ENCODE peak calls at places on chromosome 17, in seven cellular contexts. C is breast epithelium; Z is left lung; F is adrenal gland; E is tibial nerve; U is left ventricle myocardium inferior; S is CD4-positive, CD25-positive, alpha-beta regulatory T cell. K is an unnamed sample. For H3K9me3 and H3K4me1, the result is how much of the 10 kb centered on the place peaks cover.

GRCh38 chr17:54239291-54239690 is 416.6 kb downstream of the KIF2B start:
- DNase-seq in C (no peak), Z (no peak), F (no peak), E (no peak), U (no peak), S (no peak), K (no peak)

GRCh38 chr17:4354862-4355514 is 11.5 kb downstream of the UBE2G1 start:
- DNase-seq in C (peak), Z (no peak), F (no peak), E (no peak), U (no peak), S (no peak), K (no peak)

GRCh38 chr17:72560303-72561247 is 439.8 kb downstream of the SOX9 start:
- DNase-seq in C (no peak), Z (peak), F (no peak), E (no peak), U (no peak), S (peak), K (peak)

GRCh38 chr17:81068411-81068810 is 33.5 kb downstream of the BAIAP2 start:
- DNase-seq in C (no peak), Z (no peak), F (no peak), E (no peak), U (no peak), S (no peak), K (no peak)

GRCh38 chr17:34579017-34579946 is at the start of gene TMEM132E:
- DNase-seq in C (peak), Z (no peak), F (peak), E (peak), U (peak), S (no peak), K (peak)

GRCh38 chr17:27506348-27507218 is 50.3 kb downstream of the KSR1 start:
- DNase-seq in C (no peak), Z (peak), F (no peak), E (no peak), U (no peak), S (no peak), K (no peak)

GRCh38 chr17:64120159-64120558 is 9.8 kb downstream of the ERN1 start:
- DNase-seq in C (no peak), Z (no peak), F (no peak), E (no peak), U (no peak), S (no peak), K (no peak)

GRCh38 chr17:6462692-6463091 is 18.4 kb downstream of the PIMREG start:
- DNase-seq in C (no peak), Z (no peak), F (no peak), E (no peak), U (no peak), S (no peak), K (no peak)

GRCh38 chr17:71441098-71441497 is 679.7 kb upstream of the SOX9 start:
- DNase-seq in C (no peak), Z (no peak), F (no peak), E (no peak), U (no peak), S (no peak), K (no peak)

GRCh38 chr17:81579821-81580321 is 27.7 kb upstream of the FAAP100 start:
- DNase-seq in C (no peak), Z (no peak), F (no peak), E (no peak), U (no peak), S (no peak), K (no peak)

GRCh38 chr17:67836205-67836987 is 11.1 kb downstream of the BPTF start:
- DNase-seq in C (no peak), Z (no peak), F (no peak), E (no peak), U (no peak), S (no peak), K (no peak)

GRCh38 chr17:3722716-3723115 is 987 bp upstream of the HASPIN start:
- DNase-seq in C (no peak), Z (no peak), F (no peak), E (no peak), U (no peak), S (no peak), K (no peak)

GRCh38 chr17:73191443-73192218 is 1.2 kb upstream of the COG1 start:
- DNase-seq in C (peak), Z (no peak), F (peak), E (peak), U (peak), S (peak), K (no peak)

GRCh38 chr17:80106751-80107150 is 5.4 kb downstream of the GAA start:
- DNase-seq in C (no peak), Z (no peak), F (no peak), E (no peak), U (no peak), S (no peak), K (peak)

GRCh38 chr17:4934173-4934979 is 2.3 kb downstream of the GP1BA start:
- DNase-seq in C (peak), Z (peak), F (no peak), E (no peak), U (no peak), S (no peak), K (peak)

GRCh38 chr17:57927048-57927723 is 28.0 kb downstream of the CUEDC1 start:
- DNase-seq in C (peak), Z (no peak), F (no peak), E (no peak), U (peak), S (no peak), K (no peak)

GRCh38 chr17:51371732-51372151 is 111.4 kb downstream of the UTP18 start:
- DNase-seq in C (no peak), Z (peak), F (peak), E (peak), U (no peak), S (peak), K (peak)

GRCh38 chr17:8855477-8856204 is 11.8 kb downstream of the PIK3R6 start:
- DNase-seq in C (no peak), Z (no peak), F (no peak), E (no peak), U (no peak), S (no peak), K (no peak)

GRCh38 chr17:64614266-64615011 is 47.7 kb downstream of the SMURF2 start:
- DNase-seq in C (no peak), Z (no peak), F (no peak), E (no peak), U (no peak), S (no peak), K (no peak)

GRCh38 chr17:51540151-51540550 is 279.8 kb downstream of the UTP18 start:
- DNase-seq in C (no peak), Z (no peak), F (no peak), E (no peak), U (no peak), S (no peak), K (no peak)

GRCh38 chr17:5826384-5826783 is 242.1 kb upstream of the NLRP1 start:
- DNase-seq in C (no peak), Z (no peak), F (no peak), E (no peak), U (no peak), S (no peak), K (no peak)

GRCh38 chr17:35841505-35841904 is 27.2 kb downstream of the HEATR9 start:
- DNase-seq in C (no peak), Z (no peak), F (no peak), E (no peak), U (no peak), S (no peak), K (no peak)

GRCh38 chr17:50833396-50834125 is 1.8 kb upstream of the WFIKKN2 start:
- DNase-seq in C (no peak), Z (no peak), F (no peak), E (no peak), U (no peak), S (no peak), K (no peak)

GRCh38 chr17:6478486-6478885 is 34.2 kb downstream of the PIMREG start:
- DNase-seq in C (no peak), Z (no peak), F (no peak), E (no peak), U (no peak), S (no peak), K (no peak)

GRCh38 chr17:9566067-9566466 is 9.6 kb downstream of the STX8 start:
- DNase-seq in C (no peak), Z (no peak), F (no peak), E (no peak), U (no peak), S (no peak), K (no peak)

GRCh38 chr17:15398736-15399331 is 57.4 kb upstream of the TEKT3 start:
- DNase-seq in C (peak), Z (no peak), F (peak), E (no peak), U (no peak), S (no peak), K (no peak)

GRCh38 chr17:58615768-58616659 is 75.8 kb downstream of the TEX14 start:
- DNase-seq in C (no peak), Z (no peak), F (no peak), E (no peak), U (no peak), S (no peak), K (no peak)

GRCh38 chr17:47733047-47733413 is at the start of gene TBX21:
- DNase-seq in C (peak), Z (peak), F (peak), E (no peak), U (peak), S (peak), K (peak)

GRCh38 chr17:57257911-57258885 is 1.9 kb downstream of the MSI2 start:
- DNase-seq in C (no peak), Z (no peak), F (no peak), E (no peak), U (no peak), S (no peak), K (peak)

GRCh38 chr17:1455291-1455747 is 713 bp downstream of the CRK start:
- DNase-seq in C (peak), Z (peak), F (peak), E (peak), U (peak), S (peak), K (peak)

GRCh38 chr17:27804113-27804512 is 3.8 kb upstream of the NOS2 start:
- DNase-seq in C (no peak), Z (no peak), F (no peak), E (no peak), U (no peak), S (no peak), K (no peak)

GRCh38 chr17:17297217-17297616 is 6.0 kb upstream of the NT5M start:
- DNase-seq in C (no peak), Z (no peak), F (no peak), E (no peak), U (no peak), S (no peak), K (no peak)

GRCh38 chr17:81380117-81380516 is 15.1 kb upstream of the BAHCC1 start:
- DNase-seq in C (no peak), Z (no peak), F (no peak), E (no peak), U (no peak), S (no peak), K (no peak)

GRCh38 chr17:55264640-55265298 is at the start of gene HLF:
- DNase-seq in C (peak), Z (peak), F (peak), E (peak), U (peak), S (peak), K (peak)

GRCh38 chr17:68601565-68602266 is 549 bp upstream of the FAM20A start:
- DNase-seq in C (no peak), Z (no peak), F (no peak), E (no peak), U (no peak), S (no peak), K (no peak)

GRCh38 chr17:35460354-35460851 is 11.8 kb upstream of the SLFN13 start:
- DNase-seq in C (peak), Z (peak), F (no peak), E (no peak), U (peak), S (peak), K (peak)

GRCh38 chr17:6696906-6697305 is 16.3 kb downstream of the SLC13A5 start:
- DNase-seq in C (no peak), Z (no peak), F (no peak), E (no peak), U (no peak), S (no peak), K (no peak)

GRCh38 chr17:27603446-27603820 is 27.6 kb upstream of the LGALS9 start:
- DNase-seq in C (no peak), Z (no peak), F (no peak), E (no peak), U (no peak), S (no peak), K (no peak)

GRCh38 chr17:22461460-22462145 is 769.3 kb downstream of the KCNJ18 start:
- DNase-seq in C (no peak), Z (no peak), F (no peak), E (no peak), U (no peak), S (no peak), K (no peak)
- H3K9me3 ChIP-seq in C (under half), Z (under half), F (under half), E (under half), U (under half), S (under half), K (half or more)

GRCh38 chr17:76076765-76077581 is 2.0 kb upstream of the ZACN start:
- DNase-seq in C (no peak), Z (no peak), F (no peak), E (no peak), U (no peak), S (peak), K (no peak)
- H3K4me3 ChIP-seq in C (no peak), Z (no peak), F (no peak), E (no peak), U (peak), S (no peak), K (no peak)

GRCh38 chr17:42018339-42018738 is 1.1 kb upstream of the DNAJC7 start:
- DNase-seq in C (no peak), Z (no peak), F (no peak), E (no peak), U (no peak), S (no peak), K (no peak)

GRCh38 chr17:42016952-42017865 is at the start of gene DNAJC7:
- DNase-seq in C (peak), Z (peak), F (peak), E (peak), U (peak), S (peak), K (peak)

GRCh38 chr17:42017866-42018200 is 594 bp upstream of the DNAJC7 start:
- DNase-seq in C (no peak), Z (no peak), F (no peak), E (no peak), U (no peak), S (no peak), K (peak)

GRCh38 chr17:42019509-42020404 is at the start of gene NKIRAS2:
- DNase-seq in C (peak), Z (peak), F (peak), E (peak), U (peak), S (peak), K (peak)

DNA sequence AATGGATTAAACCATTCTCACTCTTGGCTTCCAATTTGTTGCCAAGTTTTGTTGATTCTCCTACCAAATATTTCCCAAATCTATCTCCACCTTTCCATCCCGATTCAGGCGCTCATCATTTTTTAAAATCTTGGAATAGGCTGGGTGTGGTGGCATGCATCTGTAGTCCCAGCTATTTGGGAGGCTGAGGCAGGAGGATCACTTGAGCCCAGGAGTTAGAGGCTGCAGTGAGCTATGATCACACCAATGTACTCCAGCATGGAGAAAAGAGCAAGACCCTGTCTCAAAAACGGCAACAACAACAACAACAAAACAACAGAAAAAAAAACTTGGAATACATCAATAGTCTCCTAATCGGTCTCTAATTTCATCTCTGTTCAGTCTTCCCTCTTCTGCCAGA is 902 bp upstream of the NKIRAS2 start:
- DNase-seq in C (no peak), Z (no peak), F (no peak), E (no peak), U (no peak), S (no peak), K (no peak)
- H3K4me1 ChIP-seq in C (under half), Z (under half), F (under half), E (under half), U (half or more), S (under half), K (under half)

GRCh38 chr17:22505660-22506059 is 813.3 kb downstream of the KCNJ18 start:
- DNase-seq in C (no peak), Z (no peak), F (no peak), E (no peak), U (no peak), S (no peak), K (no peak)

GRCh38 chr17:22506861-22507260 is 814.5 kb downstream of the KCNJ18 start:
- DNase-seq in C (no peak), Z (no peak), F (no peak), E (no peak), U (no peak), S (no peak), K (no peak)

GRCh38 chr17:22510504-22510903 is 818.2 kb downstream of the KCNJ18 start:
- DNase-seq in C (no peak), Z (no peak), F (no peak), E (no peak), U (no peak), S (no peak), K (no peak)

GRCh38 chr17:22506231-22506630 is 813.9 kb downstream of the KCNJ18 start:
- DNase-seq in C (no peak), Z (no peak), F (no peak), E (no peak), U (no peak), S (no peak), K (no peak)

DNA sequence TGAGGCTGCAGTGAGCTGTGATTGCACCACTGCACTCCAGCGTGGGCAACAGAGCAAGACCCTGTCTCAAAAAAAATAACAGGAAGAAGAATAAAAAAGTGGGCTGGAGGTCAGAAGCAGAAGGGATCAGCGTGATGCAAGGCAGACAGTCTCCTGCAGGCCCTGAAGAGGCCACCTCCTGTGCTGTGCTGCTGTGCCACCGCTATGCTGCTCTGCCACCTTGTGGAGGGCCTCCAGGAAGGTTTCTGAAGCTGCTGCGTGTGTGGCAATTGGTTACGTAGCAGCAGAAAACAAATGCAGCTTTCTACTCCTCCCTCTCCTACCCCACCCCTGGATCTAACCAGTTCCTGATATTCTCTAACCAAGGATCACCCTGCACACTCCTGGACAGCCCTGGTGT is 815.5 kb downstream of the KCNJ18 start:
- DNase-seq in C (no peak), Z (no peak), F (no peak), E (no peak), U (no peak), S (no peak), K (no peak)
- H3K9me3 ChIP-seq in C (under half), Z (under half), F (under half), E (under half), U (under half), S (under half), K (half or more)

GRCh38 chr17:20120835-20121234 is 111.7 kb downstream of the SPECC1 start:
- DNase-seq in C (no peak), Z (no peak), F (no peak), E (no peak), U (no peak), S (no peak), K (peak)
- H3K4me3 ChIP-seq in C (no peak), Z (no peak), F (no peak), E (no peak), U (no peak), S (no peak), K (no peak)

DNA sequence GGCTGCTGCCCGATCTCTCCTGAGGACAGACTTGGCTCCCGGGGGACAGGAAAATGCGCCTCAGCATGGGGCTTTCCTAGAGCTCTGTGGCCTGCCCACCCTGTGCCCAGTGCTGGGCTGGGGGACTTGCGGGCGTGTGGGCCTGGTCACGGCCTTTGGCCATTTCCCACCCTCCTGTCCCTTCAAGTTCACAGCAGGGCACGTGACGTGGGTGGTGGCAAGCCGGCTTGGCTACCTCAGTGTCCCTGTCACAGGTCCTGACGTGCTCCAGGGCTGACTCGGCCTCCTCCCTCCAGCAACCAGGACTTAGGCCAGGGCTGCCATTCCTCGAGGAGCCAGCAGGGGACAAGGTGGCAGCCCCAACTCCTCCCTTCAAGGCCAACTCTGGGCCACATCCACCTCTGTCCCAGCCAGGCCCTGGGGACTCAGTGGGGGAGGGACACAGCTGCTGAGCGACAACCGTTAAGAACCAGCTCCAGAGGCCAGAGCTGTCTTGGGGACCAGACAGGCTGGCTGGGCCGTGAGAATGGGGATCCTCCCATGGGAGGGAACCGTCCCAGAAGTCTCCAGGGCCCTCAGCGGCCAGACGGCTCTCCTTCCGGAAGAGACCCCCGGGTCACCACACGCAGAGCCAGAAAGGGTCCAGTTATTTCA is 981 bp upstream of the UNC13D start:
- DNase-seq in C (peak), Z (peak), F (peak), E (peak), U (peak), S (peak), K (peak)
- H3K4me1 ChIP-seq in C (under half), Z (under half), F (half or more), E (under half), U (half or more), S (under half), K (under half)

DNA sequence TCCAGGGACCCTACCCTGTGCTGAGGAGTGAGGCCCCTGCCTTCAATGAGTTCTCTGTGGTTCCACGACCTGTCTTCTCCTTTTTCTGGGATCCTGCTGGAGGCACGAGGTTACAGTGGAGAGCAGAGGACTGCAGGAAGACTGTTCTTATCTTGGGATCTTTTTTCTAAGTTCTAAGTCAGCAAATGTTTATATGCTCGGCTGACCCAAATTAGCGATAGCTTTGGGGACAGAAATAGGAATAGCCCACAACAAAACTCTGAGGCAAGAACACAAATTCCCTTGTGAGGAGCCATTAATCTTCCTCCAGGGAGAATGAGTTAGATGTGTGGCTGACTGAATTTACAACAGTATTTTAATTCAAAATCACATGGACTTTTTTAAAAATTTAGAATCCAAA is 46.7 kb downstream of the MYOCD start:
- DNase-seq in C (no peak), Z (no peak), F (no peak), E (no peak), U (no peak), S (no peak), K (no peak)
- H3K9me3 ChIP-seq in C (under half), Z (under half), F (under half), E (under half), U (under half), S (under half), K (under half)

GRCh38 chr17:38871247-38871991 is 1.6 kb downstream of the LASP1 start:
- DNase-seq in C (peak), Z (peak), F (peak), E (peak), U (peak), S (peak), K (peak)
- H3K4me3 ChIP-seq in C (peak), Z (peak), F (peak), E (peak), U (peak), S (peak), K (peak)